ENCODE peak calls at places on chromosomes 7 and 10, in four cellular contexts. R is IMR-90, E is tibial nerve, T is stomach. U is an unnamed sample.

GRCh38 chr7:21902240-21902639 is 43.5 kb downstream of the CDCA7L start:
- DNase-seq in R (peak), E (no peak), T (no peak), U (peak)

GRCh38 chr10:109743141-109744120 is 179.9 kb downstream of the XPNPEP1 start:
- DNase-seq in R (no peak), E (no peak), T (no peak), U (peak)

GRCh38 chr7:90977056-90977455 is 287.2 kb upstream of the FZD1 start:
- DNase-seq in R (no peak), E (no peak), T (no peak), U (no peak)

GRCh38 chr7:33743594-33743993 is 161.7 kb upstream of the BMPER start:
- DNase-seq in R (peak), E (no peak), T (no peak), U (peak)

GRCh38 chr10:112605063-112605462 is 158.0 kb downstream of the VTI1A start:
- DNase-seq in R (no peak), E (no peak), T (no peak), U (no peak)

GRCh38 chr7:424301-424935 is 95.2 kb downstream of the PDGFA start:
- DNase-seq in R (no peak), E (no peak), T (no peak), U (no peak)

GRCh38 chr10:103917326-103918052 is 495 bp downstream of the STN1 start:
- DNase-seq in R (peak), E (no peak), T (peak), U (no peak)

GRCh38 chr10:127919418-127920191 is 12.7 kb downstream of the PTPRE start:
- DNase-seq in R (peak), E (no peak), T (no peak), U (peak)

GRCh38 chr10:114548662-114549061 is 109.4 kb downstream of the ABLIM1 start:
- DNase-seq in R (peak), E (peak), T (peak), U (peak)

GRCh38 chr7:131381069-131381838 is 53.6 kb downstream of the MKLN1 start:
- DNase-seq in R (peak), E (no peak), T (no peak), U (peak)
- TF ChIP-seq CTCF in R (no peak), E (no peak), T (no peak), U (no peak)

GRCh38 chr7:26862806-26863205 is 1.6 kb downstream of the SKAP2 start:
- DNase-seq in R (no peak), E (no peak), T (no peak), U (no peak)
- H3K4me3 ChIP-seq in R (no peak), E (no peak), T (no peak), U (no peak)

GRCh38 chr7:101860316-101861222 is 43.1 kb downstream of the CUX1 start:
- DNase-seq in R (no peak), E (no peak), T (no peak), U (no peak)

GRCh38 chr7:101864039-101864438 is 46.6 kb downstream of the CUX1 start:
- DNase-seq in R (no peak), E (no peak), T (no peak), U (no peak)

GRCh38 chr7:101861223-101861775 is 43.9 kb downstream of the CUX1 start:
- DNase-seq in R (no peak), E (no peak), T (no peak), U (no peak)

GRCh38 chr7:101863598-101863997 is 46.2 kb downstream of the CUX1 start:
- DNase-seq in R (no peak), E (no peak), T (no peak), U (no peak)

DNA sequence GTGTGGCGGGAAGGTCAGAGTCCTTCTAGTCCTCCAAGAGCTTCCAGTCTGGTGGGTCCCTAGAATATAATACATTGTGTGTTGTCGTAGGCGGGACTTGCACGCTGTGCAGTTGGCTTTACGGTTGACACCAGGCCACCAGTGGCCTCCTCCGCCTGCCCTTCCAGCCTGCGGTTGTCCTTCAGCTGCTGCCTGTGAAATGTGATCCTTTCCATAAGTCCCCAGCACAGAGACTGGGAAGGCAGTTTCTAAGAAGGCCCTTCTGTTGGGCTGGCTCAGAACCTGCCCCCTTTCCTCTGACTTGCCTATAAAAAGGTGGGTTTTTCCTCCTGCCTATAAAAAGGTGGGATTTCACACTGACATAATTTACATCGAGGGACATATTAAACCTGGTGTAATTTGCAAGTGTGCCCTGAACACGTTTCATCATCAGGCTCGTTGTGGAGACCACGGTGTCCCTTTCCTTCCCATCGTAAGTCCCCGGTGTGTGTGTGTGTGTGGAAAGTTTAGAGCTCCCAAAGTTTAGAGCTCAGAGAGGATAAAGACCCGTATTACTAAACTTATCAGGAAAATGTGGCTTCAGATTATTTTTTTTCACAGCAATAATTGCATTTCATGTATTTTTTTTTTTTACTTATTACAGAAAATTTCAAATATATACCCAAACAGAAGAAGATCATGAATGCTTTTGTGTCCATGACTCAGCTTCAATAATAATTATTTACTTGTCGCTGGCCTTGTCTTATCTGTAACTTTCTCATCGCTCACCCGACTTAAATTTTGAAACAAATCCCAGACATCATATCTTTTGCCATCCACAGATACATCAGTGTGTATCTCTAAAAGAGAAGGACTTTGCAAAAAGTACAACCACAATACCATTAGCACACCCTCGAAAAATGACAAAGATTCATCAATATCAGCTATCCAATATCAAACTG is 45.1 kb downstream of the CUX1 start:
- DNase-seq in R (peak), E (no peak), T (no peak), U (peak)
- TF ChIP-seq CTCF in R (no peak), E (no peak), T (no peak), U (no peak)

GRCh38 chr10:108465871-108466641 is 1301.5 kb upstream of the SORCS1 start:
- DNase-seq in R (no peak), E (no peak), T (peak), U (peak)
- H3K4me3 ChIP-seq in R (peak), E (peak), T (peak), U (peak)

GRCh38 chr10:126839094-126839761 is 66.0 kb upstream of the DOCK1 start:
- DNase-seq in R (no peak), E (no peak), T (peak), U (no peak)
- TF ChIP-seq CTCF in R (no peak), E (no peak), T (no peak), U (no peak)

DNA sequence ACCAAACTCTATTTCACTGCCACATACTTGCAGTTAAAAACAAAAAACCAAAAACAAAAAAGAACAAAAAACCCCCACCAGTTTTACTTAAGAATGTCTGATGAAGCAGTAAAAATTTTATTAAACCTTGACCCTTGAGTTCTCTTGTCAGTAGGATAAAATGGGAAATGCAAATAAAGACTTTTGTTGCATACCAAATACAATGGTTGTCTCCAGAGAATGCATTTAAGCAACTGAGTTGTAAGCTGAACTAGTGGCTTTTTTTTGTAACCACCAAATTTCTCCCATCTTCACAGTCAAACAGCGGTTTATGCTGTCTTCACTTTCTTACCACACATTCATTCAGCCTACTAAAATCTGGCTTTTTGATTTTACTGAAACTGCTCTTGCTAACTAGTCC is 3.1 kb downstream of the SYPL1 start:
- DNase-seq in R (no peak), E (no peak), T (no peak), U (peak)
- H3K4me3 ChIP-seq in R (no peak), E (no peak), T (no peak), U (no peak)

GRCh38 chr10:133098426-133099124 is 10.9 kb downstream of the ADGRA1 start:
- DNase-seq in R (no peak), E (no peak), T (no peak), U (no peak)
- TF ChIP-seq CTCF in R (no peak), E (no peak), T (no peak), U (no peak)

GRCh38 chr7:151868805-151869188 is 8.1 kb downstream of the PRKAG2 start:
- DNase-seq in R (no peak), E (no peak), T (no peak), U (no peak)
- H3K4me3 ChIP-seq in R (no peak), E (peak), T (peak), U (no peak)